ENCODE peak calls at places on chromosomes 5 and 9, in eight cellular contexts. One of them, this sample, is unnamed.

GRCh38 chr9:112176410-112177010 is 1.4 kb upstream of the SUSD1 start:
- DNase-seq in GM23248: no peak
- DNase-seq in HepG2: peak; percentile 42
- DNase-seq in fibroblast of lung: no peak
- DNase-seq in PC-9: no peak
- DNase-seq in astrocyte: no peak
- DNase-seq in HCT116: no peak
- DNase-seq in PC-3: no peak
- DNase-seq in this sample: no peak

GRCh38 chr9:114387678-114388431 is at the start of gene AKNA:
- DNase-seq in GM23248: peak; percentile 89
- DNase-seq in HepG2: no peak
- DNase-seq in fibroblast of lung: peak; percentile 82
- DNase-seq in PC-9: no peak
- DNase-seq in astrocyte: peak; percentile 69
- DNase-seq in HCT116: no peak
- DNase-seq in PC-3: no peak
- DNase-seq in this sample: no peak

GRCh38 chr5:168314735-168315411 is 23.4 kb downstream of the WWC1 start:
- DNase-seq in GM23248: peak; percentile 94
- DNase-seq in HepG2: peak; percentile 97
- DNase-seq in fibroblast of lung: peak; percentile 97
- DNase-seq in PC-9: peak; percentile 94
- DNase-seq in astrocyte: peak; percentile 97
- DNase-seq in HCT116: peak; percentile 86
- DNase-seq in PC-3: peak; percentile 95
- DNase-seq in this sample: peak; percentile 95

GRCh38 chr5:59416441-59416840 is 477.1 kb downstream of the PDE4D start:
- DNase-seq in GM23248: peak; percentile 53
- DNase-seq in HepG2: peak; percentile 3
- DNase-seq in fibroblast of lung: peak; percentile 17
- DNase-seq in PC-9: no peak
- DNase-seq in astrocyte: peak; percentile 3
- DNase-seq in HCT116: no peak
- DNase-seq in PC-3: peak; percentile 32
- DNase-seq in this sample: no peak

GRCh38 chr5:16147179-16147900 is 32.3 kb downstream of the MARCHF11 start:
- DNase-seq in GM23248: no peak
- DNase-seq in HepG2: no peak
- DNase-seq in fibroblast of lung: no peak
- DNase-seq in PC-9: no peak
- DNase-seq in astrocyte: no peak
- DNase-seq in HCT116: no peak
- DNase-seq in PC-3: no peak
- DNase-seq in this sample: no peak

GRCh38 chr9:113737414-113738271 is 138.5 kb upstream of the ZNF618 start:
- DNase-seq in GM23248: peak; percentile 62
- DNase-seq in HepG2: peak; percentile 46
- DNase-seq in fibroblast of lung: peak; percentile 43
- DNase-seq in PC-9: peak; percentile 26
- DNase-seq in astrocyte: peak; percentile 22
- DNase-seq in HCT116: peak; percentile 49
- DNase-seq in PC-3: peak; percentile 76
- DNase-seq in this sample: no peak

GRCh38 chr5:159826351-159827222 is 89.7 kb upstream of the ADRA1B start:
- DNase-seq in GM23248: peak; percentile 87
- DNase-seq in HepG2: no peak
- DNase-seq in fibroblast of lung: peak; percentile 93
- DNase-seq in PC-9: peak; percentile 84
- DNase-seq in astrocyte: peak; percentile 90
- DNase-seq in HCT116: peak; percentile 81
- DNase-seq in PC-3: peak; percentile 96
- DNase-seq in this sample: peak; percentile 70

GRCh38 chr5:179550511-179551342 is at the start of gene RUFY1:
- DNase-seq in GM23248: peak; percentile 92
- DNase-seq in HepG2: peak; percentile 47
- DNase-seq in fibroblast of lung: peak; percentile 76
- DNase-seq in PC-9: peak; percentile 91
- DNase-seq in astrocyte: peak; percentile 49
- DNase-seq in HCT116: peak; percentile 37
- DNase-seq in PC-3: peak; percentile 67
- DNase-seq in this sample: no peak

GRCh38 chr9:89213481-89213880 is 34.9 kb upstream of the SHC3 start:
- DNase-seq in GM23248: no peak
- DNase-seq in HepG2: no peak
- DNase-seq in fibroblast of lung: no peak
- DNase-seq in PC-9: no peak
- DNase-seq in astrocyte: no peak
- DNase-seq in HCT116: no peak
- DNase-seq in PC-3: no peak
- DNase-seq in this sample: no peak

GRCh38 chr5:107431536-107431935 is 239.2 kb downstream of the EFNA5 start:
- DNase-seq in GM23248: no peak
- DNase-seq in HepG2: no peak
- DNase-seq in fibroblast of lung: no peak
- DNase-seq in PC-9: no peak
- DNase-seq in astrocyte: no peak
- DNase-seq in HCT116: no peak
- DNase-seq in PC-3: no peak
- DNase-seq in this sample: no peak
- TF ChIP-seq EZH2 in GM23248: no peak
- TF ChIP-seq EZH2 in HepG2: no peak
- TF ChIP-seq EZH2 in fibroblast of lung: no peak
- TF ChIP-seq EZH2 in PC-9: no peak
- TF ChIP-seq EZH2 in astrocyte: no peak
- TF ChIP-seq EZH2 in HCT116: no peak
- TF ChIP-seq EZH2 in PC-3: no peak
- TF ChIP-seq EZH2 in this sample: no peak

DNA sequence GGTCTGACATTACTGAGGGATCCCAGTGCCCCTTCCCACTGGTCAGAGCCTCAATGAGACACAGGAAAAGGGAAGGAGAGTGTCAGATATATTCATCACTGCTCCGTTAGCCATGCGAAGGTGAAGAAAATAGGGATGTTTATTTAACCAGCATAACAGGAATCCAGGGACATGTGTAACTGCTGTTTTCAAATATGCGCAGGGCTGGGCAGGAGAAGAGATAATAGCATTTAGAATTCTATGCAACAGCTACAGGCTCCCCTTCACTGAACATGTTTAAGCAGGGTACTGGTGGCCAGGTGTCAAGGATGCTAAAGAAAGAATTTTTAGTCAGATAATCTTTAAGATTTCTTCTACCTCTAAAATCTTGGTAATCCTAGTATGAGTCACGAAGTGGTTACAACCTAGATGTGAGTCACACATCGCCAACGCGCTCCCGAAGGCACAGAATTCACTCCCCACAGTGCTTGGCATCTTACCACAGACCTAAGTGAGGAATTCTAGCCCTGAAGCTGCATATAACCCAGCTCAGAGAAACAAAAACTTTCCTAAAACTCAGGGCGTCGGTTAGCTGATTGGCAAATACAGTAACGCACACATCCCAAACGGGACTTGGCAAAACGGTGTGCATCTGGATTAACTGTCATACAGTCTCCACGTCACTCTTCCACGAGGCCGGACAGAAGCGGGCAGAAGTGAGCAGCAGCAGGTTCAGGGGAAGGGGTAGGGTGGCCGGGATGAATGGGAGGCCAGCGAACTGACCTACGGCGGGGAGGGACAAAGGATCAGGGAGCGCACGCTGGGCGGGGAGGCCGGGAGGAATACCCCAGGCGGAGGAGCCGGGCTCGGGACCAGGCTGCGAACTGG is 1.1 kb downstream of the CTNNAL1 start:
- DNase-seq in GM23248: peak; percentile 99
- DNase-seq in HepG2: peak; percentile 47
- DNase-seq in fibroblast of lung: peak; percentile 96
- DNase-seq in PC-9: peak; percentile 87
- DNase-seq in astrocyte: peak; percentile 94
- DNase-seq in HCT116: peak; percentile 85
- DNase-seq in PC-3: peak; percentile 94
- DNase-seq in this sample: peak; percentile 81
- H3K4me1 ChIP-seq in GM23248: peaks cover 35% of the 10 kb centered on the region
- H3K4me1 ChIP-seq in HepG2: peaks cover 47% of the 10 kb centered on the region
- H3K4me1 ChIP-seq in fibroblast of lung: peaks cover 20% of the 10 kb centered on the region
- H3K4me1 ChIP-seq in PC-9: peaks cover 66% of the 10 kb centered on the region
- H3K4me1 ChIP-seq in astrocyte: peaks cover 28% of the 10 kb centered on the region
- H3K4me1 ChIP-seq in HCT116: peaks cover 35% of the 10 kb centered on the region
- H3K4me1 ChIP-seq in PC-3: peaks cover 28% of the 10 kb centered on the region
- H3K4me1 ChIP-seq in this sample: peaks cover 35% of the 10 kb centered on the region

GRCh38 chr9:86945868-86946711 is 1.2 kb downstream of the GAS1 start:
- DNase-seq in GM23248: peak; percentile 93
- DNase-seq in HepG2: no peak
- DNase-seq in fibroblast of lung: peak; percentile 75
- DNase-seq in PC-9: peak; percentile 42
- DNase-seq in astrocyte: peak; percentile 62
- DNase-seq in HCT116: no peak
- DNase-seq in PC-3: peak; percentile 30
- DNase-seq in this sample: no peak
- TF ChIP-seq EZH2 in GM23248: no peak
- TF ChIP-seq EZH2 in HepG2: no peak
- TF ChIP-seq EZH2 in fibroblast of lung: no peak
- TF ChIP-seq EZH2 in PC-9: no peak
- TF ChIP-seq EZH2 in astrocyte: no peak
- TF ChIP-seq EZH2 in HCT116: no peak
- TF ChIP-seq EZH2 in PC-3: no peak
- TF ChIP-seq EZH2 in this sample: no peak

GRCh38 chr5:173859315-173860038 is 28.7 kb upstream of the CPEB4 start:
- DNase-seq in GM23248: no peak
- DNase-seq in HepG2: no peak
- DNase-seq in fibroblast of lung: peak; percentile 10
- DNase-seq in PC-9: peak; percentile 73
- DNase-seq in astrocyte: no peak
- DNase-seq in HCT116: no peak
- DNase-seq in PC-3: peak; percentile 52
- DNase-seq in this sample: no peak
- H3K4me1 ChIP-seq in GM23248: no peaks in the 10 kb centered on the region
- H3K4me1 ChIP-seq in HepG2: peaks cover 58% of the 10 kb centered on the region
- H3K4me1 ChIP-seq in fibroblast of lung: no peaks in the 10 kb centered on the region
- H3K4me1 ChIP-seq in PC-9: peaks cover 51% of the 10 kb centered on the region
- H3K4me1 ChIP-seq in astrocyte: peaks cover 5% of the 10 kb centered on the region
- H3K4me1 ChIP-seq in HCT116: no peaks in the 10 kb centered on the region
- H3K4me1 ChIP-seq in PC-3: peaks cover 5% of the 10 kb centered on the region
- H3K4me1 ChIP-seq in this sample: no peaks in the 10 kb centered on the region

GRCh38 chr5:171322527-171322926 is 13.5 kb downstream of the TLX3 start:
- DNase-seq in GM23248: no peak
- DNase-seq in HepG2: no peak
- DNase-seq in fibroblast of lung: no peak
- DNase-seq in PC-9: no peak
- DNase-seq in astrocyte: no peak
- DNase-seq in HCT116: no peak
- DNase-seq in PC-3: no peak
- DNase-seq in this sample: no peak
- TF ChIP-seq EZH2 in GM23248: no peak
- TF ChIP-seq EZH2 in HepG2: no peak
- TF ChIP-seq EZH2 in fibroblast of lung: no peak
- TF ChIP-seq EZH2 in PC-9: no peak
- TF ChIP-seq EZH2 in astrocyte: no peak
- TF ChIP-seq EZH2 in HCT116: no peak
- TF ChIP-seq EZH2 in PC-3: no peak
- TF ChIP-seq EZH2 in this sample: no peak

DNA sequence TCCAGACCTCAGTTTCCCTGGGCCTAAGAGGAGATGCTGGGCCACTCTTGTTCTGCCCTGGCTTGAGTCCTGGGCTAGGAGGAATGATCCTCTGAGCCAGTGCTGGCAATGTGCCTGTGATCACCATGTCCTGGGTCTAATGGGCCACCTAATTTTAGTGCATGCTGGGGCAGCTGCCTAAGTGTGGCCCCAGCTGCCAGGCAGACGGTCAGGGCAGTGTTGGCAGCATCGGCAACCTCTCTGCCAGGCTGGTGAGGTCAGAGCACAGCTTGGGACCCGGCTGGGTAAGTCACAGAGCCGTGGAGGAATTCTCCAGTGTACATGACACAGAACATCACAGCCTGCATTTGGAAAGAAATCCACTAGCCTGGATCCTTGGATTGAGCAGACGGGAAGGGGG is 21.4 kb upstream of the PITX1 start:
- DNase-seq in GM23248: no peak
- DNase-seq in HepG2: no peak
- DNase-seq in fibroblast of lung: no peak
- DNase-seq in PC-9: no peak
- DNase-seq in astrocyte: no peak
- DNase-seq in HCT116: no peak
- DNase-seq in PC-3: no peak
- DNase-seq in this sample: no peak
- H3K4me1 ChIP-seq in GM23248: no peaks in the 10 kb centered on the region
- H3K4me1 ChIP-seq in HepG2: peaks cover 18% of the 10 kb centered on the region
- H3K4me1 ChIP-seq in fibroblast of lung: no peaks in the 10 kb centered on the region
- H3K4me1 ChIP-seq in PC-9: peaks cover 11% of the 10 kb centered on the region
- H3K4me1 ChIP-seq in astrocyte: no peaks in the 10 kb centered on the region
- H3K4me1 ChIP-seq in HCT116: no peaks in the 10 kb centered on the region
- H3K4me1 ChIP-seq in PC-3: no peaks in the 10 kb centered on the region
- H3K4me1 ChIP-seq in this sample: no peaks in the 10 kb centered on the region

GRCh38 chr5:171307843-171308452 is 1.1 kb upstream of the TLX3 start:
- DNase-seq in GM23248: no peak
- DNase-seq in HepG2: no peak
- DNase-seq in fibroblast of lung: no peak
- DNase-seq in PC-9: no peak
- DNase-seq in astrocyte: no peak
- DNase-seq in HCT116: no peak
- DNase-seq in PC-3: no peak
- DNase-seq in this sample: no peak
- TF ChIP-seq EZH2 in GM23248: no peak
- TF ChIP-seq EZH2 in HepG2: no peak
- TF ChIP-seq EZH2 in fibroblast of lung: peak; percentile 41
- TF ChIP-seq EZH2 in PC-9: no peak
- TF ChIP-seq EZH2 in astrocyte: no peak
- TF ChIP-seq EZH2 in HCT116: no peak
- TF ChIP-seq EZH2 in PC-3: no peak
- TF ChIP-seq EZH2 in this sample: peak; percentile 30